ENCODE peak calls at places on chromosomes 4 and X, in eight cellular contexts. One of them, this sample, is unnamed.

GRCh38 chr4:2047031-2047660 is 12.0 kb upstream of the NAT8L start:
- DNase-seq in AG10803: no peak
- DNase-seq in heart left ventricle: no peak
- DNase-seq in A673: no peak
- DNase-seq in suprapubic skin: peak; percentile 74
- DNase-seq in CD8-positive, alpha-beta T cell: no peak
- DNase-seq in adrenal gland: no peak
- DNase-seq in psoas muscle: no peak
- DNase-seq in this sample: no peak

GRCh38 chrX:19849433-19850190 is 37.8 kb downstream of the SH3KBP1 start:
- DNase-seq in A673: no peak
- DNase-seq in CD8-positive, alpha-beta T cell: no peak
- DNase-seq in suprapubic skin: no peak
- DNase-seq in heart left ventricle: no peak
- DNase-seq in psoas muscle: no peak
- DNase-seq in AG10803: no peak
- DNase-seq in adrenal gland: no peak
- DNase-seq in this sample: no peak

GRCh38 chr4:140903522-140903928 is 147.3 kb upstream of the TBC1D9 start:
- DNase-seq in adrenal gland: no peak
- DNase-seq in psoas muscle: no peak
- DNase-seq in heart left ventricle: no peak
- DNase-seq in CD8-positive, alpha-beta T cell: no peak
- DNase-seq in AG10803: peak; percentile 21
- DNase-seq in suprapubic skin: no peak
- DNase-seq in A673: peak; percentile 3
- DNase-seq in this sample: no peak

GRCh38 chr4:41921476-41921875 is 13.8 kb upstream of the TMEM33 start:
- DNase-seq in AG10803: no peak
- DNase-seq in A673: no peak
- DNase-seq in suprapubic skin: no peak
- DNase-seq in CD8-positive, alpha-beta T cell: no peak
- DNase-seq in adrenal gland: no peak
- DNase-seq in heart left ventricle: no peak
- DNase-seq in psoas muscle: no peak
- DNase-seq in this sample: no peak

GRCh38 chr4:8911311-8912088 is 39.9 kb upstream of the HMX1 start:
- DNase-seq in adrenal gland: no peak
- DNase-seq in heart left ventricle: no peak
- DNase-seq in CD8-positive, alpha-beta T cell: no peak
- DNase-seq in A673: no peak
- DNase-seq in psoas muscle: no peak
- DNase-seq in AG10803: peak; percentile 66
- DNase-seq in suprapubic skin: peak; percentile 69
- DNase-seq in this sample: no peak

GRCh38 chr4:11418610-11419009 is 10.1 kb downstream of the HS3ST1 start:
- DNase-seq in CD8-positive, alpha-beta T cell: no peak
- DNase-seq in AG10803: no peak
- DNase-seq in psoas muscle: no peak
- DNase-seq in A673: no peak
- DNase-seq in suprapubic skin: no peak
- DNase-seq in heart left ventricle: no peak
- DNase-seq in adrenal gland: no peak
- DNase-seq in this sample: no peak

GRCh38 chr4:47750771-47751170 is 87.1 kb downstream of the CORIN start:
- DNase-seq in A673: no peak
- DNase-seq in AG10803: no peak
- DNase-seq in psoas muscle: no peak
- DNase-seq in heart left ventricle: no peak
- DNase-seq in adrenal gland: no peak
- DNase-seq in suprapubic skin: no peak
- DNase-seq in CD8-positive, alpha-beta T cell: no peak
- DNase-seq in this sample: no peak

GRCh38 chr4:102713096-102713495 is 47.7 kb downstream of the MANBA start:
- DNase-seq in psoas muscle: no peak
- DNase-seq in heart left ventricle: no peak
- DNase-seq in AG10803: peak; percentile 28
- DNase-seq in suprapubic skin: no peak
- DNase-seq in adrenal gland: peak; percentile 34
- DNase-seq in A673: no peak
- DNase-seq in CD8-positive, alpha-beta T cell: no peak
- DNase-seq in this sample: no peak

GRCh38 chr4:81032174-81032551 is 1.7 kb downstream of the BMP3 start:
- DNase-seq in CD8-positive, alpha-beta T cell: no peak
- DNase-seq in heart left ventricle: no peak
- DNase-seq in psoas muscle: no peak
- DNase-seq in suprapubic skin: no peak
- DNase-seq in adrenal gland: no peak
- DNase-seq in A673: no peak
- DNase-seq in AG10803: no peak
- DNase-seq in this sample: no peak

GRCh38 chrX:2696698-2697215 is 5.7 kb downstream of the CD99 start:
- DNase-seq in CD8-positive, alpha-beta T cell: no peak
- DNase-seq in suprapubic skin: no peak
- DNase-seq in A673: peak; percentile 97
- DNase-seq in AG10803: peak; percentile 84
- DNase-seq in adrenal gland: no peak
- DNase-seq in heart left ventricle: no peak
- DNase-seq in psoas muscle: no peak
- DNase-seq in this sample: no peak

GRCh38 chrX:149962859-149963757 is 24.8 kb upstream of the EOLA2 start:
- DNase-seq in CD8-positive, alpha-beta T cell: no peak
- DNase-seq in adrenal gland: peak; percentile 55
- DNase-seq in A673: peak; percentile 76
- DNase-seq in suprapubic skin: no peak
- DNase-seq in AG10803: peak; percentile 63
- DNase-seq in psoas muscle: peak; percentile 35
- DNase-seq in heart left ventricle: no peak
- DNase-seq in this sample: peak; percentile 42

GRCh38 chrX:14056201-14056600 is 26.5 kb upstream of the GEMIN8 start:
- DNase-seq in AG10803: peak; percentile 35
- DNase-seq in A673: no peak
- DNase-seq in psoas muscle: no peak
- DNase-seq in adrenal gland: no peak
- DNase-seq in heart left ventricle: no peak
- DNase-seq in suprapubic skin: no peak
- DNase-seq in CD8-positive, alpha-beta T cell: no peak
- DNase-seq in this sample: no peak

GRCh38 chrX:70219938-70220764 is 14.3 kb upstream of the AWAT1 start:
- DNase-seq in AG10803: peak; percentile 13
- DNase-seq in A673: no peak
- DNase-seq in CD8-positive, alpha-beta T cell: no peak
- DNase-seq in psoas muscle: no peak
- DNase-seq in suprapubic skin: no peak
- DNase-seq in adrenal gland: peak; percentile 71
- DNase-seq in heart left ventricle: no peak
- DNase-seq in this sample: no peak

GRCh38 chrX:10512741-10513140 is 107.6 kb downstream of the MID1 start:
- DNase-seq in A673: no peak
- DNase-seq in psoas muscle: no peak
- DNase-seq in heart left ventricle: no peak
- DNase-seq in adrenal gland: no peak
- DNase-seq in suprapubic skin: no peak
- DNase-seq in CD8-positive, alpha-beta T cell: no peak
- DNase-seq in AG10803: no peak
- DNase-seq in this sample: no peak

GRCh38 chr4:7398104-7398423 is 36.7 kb downstream of the PSAPL1 start:
- DNase-seq in AG10803: peak; percentile 25
- DNase-seq in psoas muscle: no peak
- DNase-seq in heart left ventricle: peak; percentile 74
- DNase-seq in suprapubic skin: peak; percentile 52
- DNase-seq in A673: peak; percentile 32
- DNase-seq in CD8-positive, alpha-beta T cell: no peak
- DNase-seq in adrenal gland: no peak
- DNase-seq in this sample: no peak

GRCh38 chr4:156672924-156673323 is 298.7 kb downstream of the PDGFC start:
- DNase-seq in A673: peak; percentile 24
- DNase-seq in CD8-positive, alpha-beta T cell: no peak
- DNase-seq in AG10803: peak; percentile 50
- DNase-seq in suprapubic skin: no peak
- DNase-seq in psoas muscle: no peak
- DNase-seq in adrenal gland: no peak
- DNase-seq in heart left ventricle: no peak
- DNase-seq in this sample: no peak

GRCh38 chr4:16788893-16789292 is 109.6 kb downstream of the LDB2 start:
- DNase-seq in AG10803: no peak
- DNase-seq in CD8-positive, alpha-beta T cell: no peak
- DNase-seq in suprapubic skin: no peak
- DNase-seq in A673: no peak
- DNase-seq in heart left ventricle: no peak
- DNase-seq in psoas muscle: no peak
- DNase-seq in adrenal gland: no peak
- DNase-seq in this sample: no peak

GRCh38 chr4:17787315-17787714 is 5.9 kb upstream of the FAM184B start:
- DNase-seq in psoas muscle: no peak
- DNase-seq in adrenal gland: no peak
- DNase-seq in heart left ventricle: no peak
- DNase-seq in CD8-positive, alpha-beta T cell: no peak
- DNase-seq in suprapubic skin: no peak
- DNase-seq in AG10803: no peak
- DNase-seq in A673: no peak
- DNase-seq in this sample: no peak

GRCh38 chr4:2934077-2934812 is 29.0 kb downstream of the NOP14 start:
- DNase-seq in adrenal gland: no peak
- DNase-seq in A673: peak; percentile 36
- DNase-seq in AG10803: peak; percentile 68
- DNase-seq in CD8-positive, alpha-beta T cell: no peak
- DNase-seq in heart left ventricle: peak; percentile 82
- DNase-seq in suprapubic skin: peak; percentile 87
- DNase-seq in psoas muscle: peak; percentile 79
- DNase-seq in this sample: no peak

GRCh38 chr4:89929425-89930272 is 35.0 kb downstream of the MMRN1 start:
- DNase-seq in suprapubic skin: no peak
- DNase-seq in A673: peak; percentile 2
- DNase-seq in psoas muscle: no peak
- DNase-seq in heart left ventricle: no peak
- DNase-seq in adrenal gland: no peak
- DNase-seq in CD8-positive, alpha-beta T cell: no peak
- DNase-seq in AG10803: no peak
- DNase-seq in this sample: no peak

DNA sequence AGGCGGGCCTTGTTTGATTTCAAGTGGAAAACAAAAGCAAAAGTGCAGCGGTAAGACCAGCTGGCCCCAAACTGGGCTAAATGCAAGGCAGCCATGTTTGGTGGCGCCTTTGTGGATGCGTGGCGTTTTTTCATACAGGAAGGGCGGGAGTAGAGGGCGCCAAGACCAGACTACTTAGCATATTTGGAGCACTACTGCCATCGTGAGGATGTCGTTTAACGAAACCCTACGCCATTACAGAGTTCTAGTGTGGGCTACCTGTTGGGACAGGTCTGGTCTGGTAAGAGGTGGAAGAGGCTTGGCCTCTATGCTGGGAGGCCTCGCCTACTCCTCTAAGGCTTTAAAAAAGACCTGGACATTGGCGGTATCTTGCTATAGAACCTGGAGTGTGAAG is 230.7 kb upstream of the STK26 start:
- DNase-seq in heart left ventricle: no peak
- DNase-seq in suprapubic skin: no peak
- DNase-seq in CD8-positive, alpha-beta T cell: no peak
- DNase-seq in psoas muscle: peak; percentile 82
- DNase-seq in AG10803: peak; percentile 23
- DNase-seq in A673: peak; percentile 90
- DNase-seq in adrenal gland: peak; percentile 93
- DNase-seq in this sample: no peak
- TF ChIP-seq CTCF in heart left ventricle: no peak
- TF ChIP-seq CTCF in suprapubic skin: no peak
- TF ChIP-seq CTCF in CD8-positive, alpha-beta T cell: no peak
- TF ChIP-seq CTCF in psoas muscle: peak; percentile 58
- TF ChIP-seq CTCF in AG10803: no peak
- TF ChIP-seq CTCF in A673: peak; percentile 53
- TF ChIP-seq CTCF in adrenal gland: no peak
- TF ChIP-seq CTCF in this sample: no peak

GRCh38 chr4:106201373-106201772 is 114.6 kb downstream of the TBCK start:
- DNase-seq in psoas muscle: no peak
- DNase-seq in suprapubic skin: no peak
- DNase-seq in heart left ventricle: no peak
- DNase-seq in AG10803: peak; percentile 14
- DNase-seq in A673: peak; percentile 55
- DNase-seq in CD8-positive, alpha-beta T cell: no peak
- DNase-seq in adrenal gland: no peak
- DNase-seq in this sample: no peak
- TF ChIP-seq CTCF in psoas muscle: peak; percentile 38
- TF ChIP-seq CTCF in suprapubic skin: peak; percentile 7
- TF ChIP-seq CTCF in heart left ventricle: peak; percentile 55
- TF ChIP-seq CTCF in AG10803: peak; percentile 62
- TF ChIP-seq CTCF in A673: peak; percentile 75
- TF ChIP-seq CTCF in CD8-positive, alpha-beta T cell: no peak
- TF ChIP-seq CTCF in adrenal gland: peak; percentile 26
- TF ChIP-seq CTCF in this sample: peak; percentile 35

DNA sequence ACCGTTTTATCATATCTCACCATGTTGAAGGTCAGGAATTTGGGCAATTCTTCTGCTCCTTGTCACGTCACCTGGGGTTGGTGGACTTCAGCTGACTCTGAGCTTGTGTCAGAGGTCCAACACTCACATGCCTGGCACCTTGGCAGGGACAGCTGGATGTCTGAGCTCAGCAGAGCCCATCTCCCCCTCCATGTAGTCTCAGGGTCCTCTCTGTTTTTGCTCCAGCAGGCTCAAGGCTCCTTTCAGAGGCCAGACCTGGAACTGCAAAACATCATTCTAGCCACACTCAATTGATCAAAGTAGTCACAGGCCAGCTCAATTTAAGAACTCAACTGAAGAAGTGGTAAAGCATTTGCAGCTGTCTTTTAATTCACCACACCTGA is 45.4 kb downstream of the EDNRA start:
- DNase-seq in CD8-positive, alpha-beta T cell: no peak
- DNase-seq in A673: peak; percentile 47
- DNase-seq in psoas muscle: no peak
- DNase-seq in suprapubic skin: no peak
- DNase-seq in AG10803: no peak
- DNase-seq in heart left ventricle: no peak
- DNase-seq in adrenal gland: no peak
- DNase-seq in this sample: no peak
- TF ChIP-seq CTCF in CD8-positive, alpha-beta T cell: no peak
- TF ChIP-seq CTCF in A673: peak; percentile 49
- TF ChIP-seq CTCF in psoas muscle: no peak
- TF ChIP-seq CTCF in suprapubic skin: no peak
- TF ChIP-seq CTCF in AG10803: no peak
- TF ChIP-seq CTCF in heart left ventricle: peak; percentile 36
- TF ChIP-seq CTCF in adrenal gland: no peak
- TF ChIP-seq CTCF in this sample: no peak

DNA sequence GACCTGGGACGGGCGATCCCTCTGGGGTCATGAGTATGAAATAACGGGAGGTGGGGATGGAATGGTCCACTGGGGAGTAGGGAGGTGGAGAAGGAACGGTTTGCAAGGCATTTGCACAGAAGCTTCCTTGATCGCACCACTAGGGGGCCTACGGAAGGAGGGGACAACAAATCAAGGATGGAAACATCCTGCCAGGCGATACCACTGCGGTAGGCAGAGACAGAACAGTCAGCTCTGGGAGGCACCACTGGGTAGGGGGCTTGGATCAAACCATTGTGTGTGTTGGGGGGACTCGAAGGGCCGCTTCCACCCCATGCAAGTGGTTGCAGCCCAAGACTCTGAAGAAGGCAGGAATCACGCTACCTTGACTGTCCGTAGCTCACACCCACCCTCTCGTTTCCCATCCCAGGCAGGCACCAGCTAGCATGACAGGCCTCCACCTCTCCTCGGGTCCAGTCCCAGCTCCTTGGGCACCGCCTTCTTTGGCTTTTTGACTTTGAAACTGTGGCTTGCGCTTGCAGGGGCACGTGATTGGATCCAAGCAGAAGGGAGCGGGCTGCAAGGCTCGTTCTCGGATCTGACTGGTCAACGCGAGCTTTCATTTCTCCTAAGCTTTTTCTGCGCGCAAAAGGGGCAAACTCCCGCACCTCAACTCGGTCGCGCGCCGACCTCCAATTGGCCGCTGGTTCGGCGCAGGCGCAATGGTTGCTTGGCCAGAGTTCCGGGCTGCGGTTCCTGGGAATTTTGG is 28.4 kb downstream of the GAGE1 start:
- DNase-seq in CD8-positive, alpha-beta T cell: no peak
- DNase-seq in heart left ventricle: no peak
- DNase-seq in suprapubic skin: no peak
- DNase-seq in adrenal gland: peak; percentile 23
- DNase-seq in psoas muscle: no peak
- DNase-seq in AG10803: peak; percentile 0
- DNase-seq in A673: peak; percentile 11
- DNase-seq in this sample: no peak
- TF ChIP-seq CTCF in CD8-positive, alpha-beta T cell: no peak
- TF ChIP-seq CTCF in heart left ventricle: no peak
- TF ChIP-seq CTCF in suprapubic skin: no peak
- TF ChIP-seq CTCF in adrenal gland: peak; percentile 27
- TF ChIP-seq CTCF in psoas muscle: peak; percentile 36
- TF ChIP-seq CTCF in AG10803: no peak
- TF ChIP-seq CTCF in A673: peak; percentile 40
- TF ChIP-seq CTCF in this sample: no peak